ENCODE peak calls at places on chromosomes 11 and 22, in five cellular contexts. H is H1, G is NT2/D1, Y is HepG2, S is GM12878. R is an unnamed sample.

GRCh38 chr11:134579709-134580634 is 167.9 kb upstream of the B3GAT1 start:
- DNase-seq in H (no peak), G (no peak), Y (no peak), S (no peak), R (no peak)

GRCh38 chr11:72598466-72598865 is 75.8 kb downstream of the PDE2A start:
- DNase-seq in H (no peak), G (no peak), Y (no peak), S (no peak), R (no peak)

GRCh38 chr11:68081691-68082090 is 39.5 kb downstream of the CHKA start:
- DNase-seq in H (no peak), G (no peak), Y (no peak), S (no peak), R (no peak)

GRCh38 chr11:93236741-93237675 is 39.2 kb upstream of the SLC36A4 start:
- DNase-seq in H (peak), G (peak), Y (peak), S (no peak), R (peak)

GRCh38 chr11:32792948-32793475 is 1.4 kb downstream of the CCDC73 start:
- DNase-seq in H (peak), G (no peak), Y (peak), S (peak), R (peak)

GRCh38 chr22:31870890-31871289 is 73.4 kb upstream of the YWHAH start:
- DNase-seq in H (no peak), G (no peak), Y (no peak), S (no peak), R (no peak)

GRCh38 chr11:67507891-67508485 is at the start of gene CDK2AP2:
- DNase-seq in H (peak), G (peak), Y (peak), S (peak), R (peak)

GRCh38 chr11:126416542-126417090 is 61.1 kb downstream of the ST3GAL4 start:
- DNase-seq in H (no peak), G (no peak), Y (no peak), S (peak), R (peak)

GRCh38 chr11:124935548-124936514 is at the start of gene HEPACAM:
- DNase-seq in H (no peak), G (no peak), Y (peak), S (no peak), R (no peak)

GRCh38 chr22:22696104-22696503 is 51.7 kb downstream of the GGTLC2 start:
- DNase-seq in H (no peak), G (no peak), Y (no peak), S (no peak), R (no peak)

GRCh38 chr22:17164392-17165024 is 5.4 kb upstream of the HDHD5 start:
- DNase-seq in H (no peak), G (no peak), Y (no peak), S (no peak), R (peak)

GRCh38 chr11:129324533-129325175 is 51.0 kb upstream of the BARX2 start:
- DNase-seq in H (no peak), G (no peak), Y (peak), S (no peak), R (no peak)

GRCh38 chr22:27331526-27332281 is 469.9 kb downstream of the MN1 start:
- DNase-seq in H (no peak), G (no peak), Y (peak), S (no peak), R (peak)

GRCh38 chr11:123659311-123659710 is 4.9 kb upstream of the SCN3B start:
- DNase-seq in H (no peak), G (no peak), Y (no peak), S (no peak), R (no peak)

GRCh38 chr22:37196539-37197450 is 8.7 kb upstream of the C1QTNF6 start:
- DNase-seq in H (no peak), G (no peak), Y (peak), S (no peak), R (no peak)

GRCh38 chr11:109304159-109304558 is 117.8 kb upstream of the C11orf87 start:
- DNase-seq in H (no peak), G (no peak), Y (no peak), S (no peak), R (no peak)

GRCh38 chr22:45069925-45070324 is 60.1 kb upstream of the PHF21B start:
- DNase-seq in H (no peak), G (no peak), Y (no peak), S (no peak), R (no peak)

GRCh38 chr11:23112987-23113886 is 253.0 kb upstream of the CCDC179 start:
- DNase-seq in H (no peak), G (peak), Y (peak), S (no peak), R (peak)

GRCh38 chr22:20090730-20091240 is 10.7 kb downstream of the DGCR8 start:
- DNase-seq in H (no peak), G (no peak), Y (no peak), S (no peak), R (no peak)

GRCh38 chr22:29443861-29444431 is 5.6 kb downstream of the RFPL1 start:
- DNase-seq in H (no peak), G (no peak), Y (no peak), S (no peak), R (no peak)

GRCh38 chr11:106466441-106467190 is 389.2 kb downstream of the AASDHPPT start:
- DNase-seq in H (no peak), G (no peak), Y (peak), S (no peak), R (no peak)

GRCh38 chr11:64044730-64045386 is 9.1 kb downstream of the FLRT1 start:
- DNase-seq in H (no peak), G (no peak), Y (peak), S (no peak), R (no peak)

GRCh38 chr22:41116342-41116741 is 23.9 kb downstream of the EP300 start:
- DNase-seq in H (no peak), G (no peak), Y (no peak), S (no peak), R (no peak)

GRCh38 chr22:27241430-27242110 is 560.0 kb downstream of the MN1 start:
- DNase-seq in H (no peak), G (no peak), Y (no peak), S (no peak), R (no peak)

GRCh38 chr11:8059030-8059429 is 22.0 kb upstream of the TUB start:
- DNase-seq in H (no peak), G (no peak), Y (no peak), S (no peak), R (no peak)

GRCh38 chr11:132943325-132943736 is 589.0 kb downstream of the OPCML start:
- DNase-seq in H (no peak), G (no peak), Y (no peak), S (no peak), R (no peak)

GRCh38 chr11:45145421-45146071 is 893 bp upstream of the PRDM11 start:
- DNase-seq in H (peak), G (peak), Y (no peak), S (no peak), R (no peak)

GRCh38 chr22:17912942-17913704 is 111.2 kb downstream of the MICAL3 start:
- DNase-seq in H (no peak), G (no peak), Y (no peak), S (no peak), R (no peak)

GRCh38 chr11:44260081-44260480 is 49.9 kb downstream of the ALX4 start:
- DNase-seq in H (no peak), G (no peak), Y (no peak), S (no peak), R (no peak)

GRCh38 chr11:61839742-61840141 is 11.6 kb downstream of the FADS2 start:
- DNase-seq in H (no peak), G (no peak), Y (no peak), S (no peak), R (no peak)

GRCh38 chr11:130219148-130219547 is 59.6 kb downstream of the ST14 start:
- DNase-seq in H (no peak), G (no peak), Y (no peak), S (no peak), R (no peak)

GRCh38 chr11:83256602-83257340 is 29.4 kb downstream of the CCDC90B start:
- DNase-seq in H (no peak), G (no peak), Y (peak), S (no peak), R (no peak)

GRCh38 chr22:26942301-26942927 is 285.0 kb downstream of the MIAT start:
- DNase-seq in H (no peak), G (no peak), Y (no peak), S (no peak), R (no peak)

GRCh38 chr11:111088872-111089271 is 156.7 kb upstream of the POU2AF2 start:
- DNase-seq in H (no peak), G (no peak), Y (no peak), S (no peak), R (no peak)

GRCh38 chr11:19933801-19934488 is 221.3 kb downstream of the NAV2 start:
- DNase-seq in H (no peak), G (no peak), Y (no peak), S (no peak), R (no peak)

GRCh38 chr11:19936461-19936860 is 223.8 kb downstream of the DBX1 start:
- DNase-seq in H (no peak), G (no peak), Y (no peak), S (no peak), R (no peak)

GRCh38 chr11:19934828-19935259 is 222.2 kb downstream of the NAV2 start:
- DNase-seq in H (no peak), G (no peak), Y (no peak), S (no peak), R (no peak)

GRCh38 chr11:19933132-19933735 is 220.6 kb downstream of the NAV2 start:
- DNase-seq in H (no peak), G (no peak), Y (no peak), S (no peak), R (no peak)

GRCh38 chr11:19935507-19935906 is 222.9 kb downstream of the NAV2 start:
- DNase-seq in H (peak), G (peak), Y (no peak), S (no peak), R (no peak)
- TF ChIP-seq SUZ12 in H (no peak), G (no peak), Y (no peak), S (no peak), R (no peak)

DNA sequence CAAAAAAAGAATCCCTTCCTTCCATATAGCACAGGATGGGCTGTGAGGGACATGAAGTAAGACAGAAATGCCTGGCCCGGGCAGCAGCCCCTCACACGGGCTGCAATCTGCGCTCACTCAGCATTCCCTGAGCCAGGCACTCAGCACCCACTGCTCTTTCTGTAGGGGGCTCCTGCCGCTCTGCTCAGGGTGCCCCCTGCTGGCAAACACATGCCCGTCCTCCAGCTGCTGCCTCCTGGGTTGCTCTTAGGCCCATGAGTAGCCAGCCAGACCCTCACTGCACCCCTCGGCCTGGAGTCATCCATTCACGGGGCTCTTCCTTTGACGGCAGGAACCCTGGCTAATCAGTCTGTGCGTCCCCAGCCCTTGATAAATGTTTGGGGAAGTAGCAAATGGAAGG is 6.9 kb downstream of the MCAT start:
- DNase-seq in H (no peak), G (peak), Y (peak), S (no peak), R (peak)
- TF ChIP-seq SUZ12 in H (no peak), G (no peak), Y (no peak), S (no peak), R (no peak)

GRCh38 chr11:47412152-47412746 is 3.9 kb downstream of the SLC39A13 start:
- DNase-seq in H (no peak), G (peak), Y (no peak), S (no peak), R (peak)

GRCh38 chr11:47415091-47415854 is 6.9 kb downstream of the SLC39A13 start:
- DNase-seq in H (no peak), G (no peak), Y (no peak), S (no peak), R (no peak)

GRCh38 chr11:47413351-47413750 is 5.0 kb downstream of the SLC39A13 start:
- DNase-seq in H (no peak), G (no peak), Y (no peak), S (no peak), R (no peak)

GRCh38 chr11:47414685-47415070 is 6.3 kb downstream of the SLC39A13 start:
- DNase-seq in H (no peak), G (no peak), Y (no peak), S (no peak), R (no peak)

DNA sequence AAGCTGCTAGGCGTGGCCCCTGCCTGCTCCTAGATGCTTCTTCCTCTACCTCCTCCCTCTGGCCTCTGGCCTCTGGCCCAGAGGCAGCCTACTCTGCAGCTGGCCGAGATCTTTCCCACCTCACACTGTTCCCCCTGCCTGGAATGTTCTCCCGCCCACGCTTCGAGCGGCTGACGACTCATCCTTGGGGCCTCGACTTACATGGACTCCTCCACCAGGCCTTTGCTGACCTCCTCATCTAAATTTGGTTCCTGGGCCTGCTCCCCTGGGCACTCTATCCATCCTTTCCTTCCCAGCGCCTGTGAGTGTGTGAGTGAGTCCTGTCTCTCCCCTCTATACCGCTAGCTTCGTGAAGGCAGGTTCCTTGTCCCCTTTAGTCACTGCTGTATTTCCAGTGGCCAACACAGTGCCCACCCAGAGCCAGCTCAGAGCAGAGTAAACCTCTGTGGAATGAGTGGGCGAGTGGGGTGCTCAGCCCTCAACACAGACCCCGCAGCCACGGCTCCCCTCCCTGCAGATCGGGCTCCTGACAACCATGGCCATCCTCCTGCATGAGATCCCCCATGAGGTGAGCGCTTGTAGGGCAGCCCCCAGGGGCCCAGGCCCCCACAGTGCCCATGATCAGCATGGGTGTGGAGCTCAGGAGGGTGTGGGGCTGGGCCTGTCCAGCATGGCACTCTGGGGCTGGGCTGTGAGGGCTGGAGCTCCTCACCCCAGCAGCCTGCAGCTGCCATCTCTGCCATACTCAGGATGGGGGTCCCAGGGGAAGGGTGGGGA is 5.7 kb downstream of the SLC39A13 start:
- DNase-seq in H (no peak), G (no peak), Y (no peak), S (no peak), R (no peak)
- TF ChIP-seq SUZ12 in H (no peak), G (no peak), Y (no peak), S (no peak), R (no peak)

DNA sequence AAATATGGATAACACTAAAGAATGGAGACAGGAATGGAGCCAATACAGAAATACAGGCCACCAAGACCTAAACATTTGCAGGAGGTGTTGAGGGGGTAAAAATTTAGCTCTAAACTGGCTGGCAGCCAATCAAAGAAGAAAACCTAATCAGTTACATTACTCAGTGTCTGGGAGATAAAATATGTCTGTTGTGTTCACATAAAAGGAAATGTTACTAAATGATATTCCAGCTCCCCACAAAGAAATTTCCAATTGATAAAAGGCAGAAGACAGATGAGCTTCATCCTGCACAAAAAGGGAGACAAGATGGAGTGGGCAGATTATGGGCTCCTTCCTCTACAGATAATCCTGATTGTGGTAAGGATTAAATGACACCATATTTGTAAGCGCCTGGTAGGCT is 223.6 kb upstream of the BLID start:
- DNase-seq in H (no peak), G (no peak), Y (no peak), S (no peak), R (no peak)
- TF ChIP-seq SUZ12 in H (no peak), G (no peak), Y (no peak), S (no peak), R (no peak)

GRCh38 chr11:2139118-2139490 is at the start of gene IGF2:
- DNase-seq in H (no peak), G (no peak), Y (peak), S (no peak), R (peak)

GRCh38 chr11:2139691-2140337 is 625 bp upstream of the IGF2 start:
- DNase-seq in H (no peak), G (no peak), Y (peak), S (no peak), R (no peak)

GRCh38 chr11:2138075-2138435 is 1.1 kb downstream of the IGF2 start:
- DNase-seq in H (no peak), G (no peak), Y (no peak), S (no peak), R (no peak)

GRCh38 chr11:2137202-2138071 is 1.8 kb downstream of the IGF2 start:
- DNase-seq in H (no peak), G (no peak), Y (peak), S (no peak), R (peak)

GRCh38 chr11:2138436-2139117 is 612 bp downstream of the IGF2 start:
- DNase-seq in H (no peak), G (no peak), Y (no peak), S (no peak), R (no peak)
- TF ChIP-seq SUZ12 in H (peak), G (no peak), Y (no peak), S (peak), R (no peak)

DNA sequence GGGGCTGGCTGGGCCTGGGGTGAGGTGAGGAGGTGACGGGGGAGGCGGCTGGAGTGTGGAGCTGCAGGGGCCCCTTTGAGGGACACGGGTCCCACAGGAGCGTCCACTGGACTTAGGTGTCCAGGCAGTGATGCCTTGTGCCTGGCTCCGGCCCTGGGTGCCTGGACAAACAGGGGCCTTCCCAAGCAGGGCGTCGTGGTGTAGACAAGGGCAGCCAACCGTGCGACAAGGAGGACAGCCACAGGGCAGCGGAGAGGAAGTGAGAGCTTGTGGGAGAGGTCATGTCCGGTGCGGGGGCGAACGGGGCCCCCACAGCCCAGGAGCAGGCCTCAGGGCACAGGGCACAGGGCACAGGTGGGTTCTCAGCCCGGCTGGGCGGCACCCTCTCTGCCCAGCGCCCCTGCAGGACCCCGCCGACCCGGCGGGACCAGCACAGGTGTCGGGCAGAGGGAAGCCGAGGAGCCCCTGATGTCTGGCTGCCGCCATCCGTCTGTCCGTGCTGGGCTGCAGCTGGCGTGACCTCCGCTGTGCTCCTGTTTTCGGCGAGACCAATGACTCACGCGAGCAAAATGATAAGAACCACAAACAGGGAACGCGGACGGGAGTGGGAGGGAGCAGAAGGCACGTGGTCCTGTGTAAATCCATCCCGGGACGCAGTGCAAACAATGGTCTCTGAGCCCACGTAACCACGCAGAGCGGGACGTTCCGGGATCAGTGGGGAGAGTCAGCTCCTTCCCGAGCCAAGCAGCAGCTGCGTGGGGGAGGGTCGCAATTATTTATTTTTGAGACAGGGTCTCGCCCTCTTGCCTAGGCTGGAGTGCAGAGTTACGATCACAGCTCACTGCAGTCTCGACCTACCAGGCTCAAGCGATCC is 49.1 kb upstream of the A4GALT start:
- DNase-seq in H (no peak), G (no peak), Y (no peak), S (peak), R (no peak)
- TF ChIP-seq SUZ12 in H (no peak), G (no peak), Y (no peak), S (no peak), R (no peak)

GRCh38 chr22:34866081-34866480 is 199.9 kb upstream of the ISX start:
- DNase-seq in H (no peak), G (no peak), Y (no peak), S (no peak), R (no peak)

GRCh38 chr22:34861787-34862186 is 204.2 kb upstream of the ISX start:
- DNase-seq in H (no peak), G (no peak), Y (no peak), S (no peak), R (no peak)

DNA sequence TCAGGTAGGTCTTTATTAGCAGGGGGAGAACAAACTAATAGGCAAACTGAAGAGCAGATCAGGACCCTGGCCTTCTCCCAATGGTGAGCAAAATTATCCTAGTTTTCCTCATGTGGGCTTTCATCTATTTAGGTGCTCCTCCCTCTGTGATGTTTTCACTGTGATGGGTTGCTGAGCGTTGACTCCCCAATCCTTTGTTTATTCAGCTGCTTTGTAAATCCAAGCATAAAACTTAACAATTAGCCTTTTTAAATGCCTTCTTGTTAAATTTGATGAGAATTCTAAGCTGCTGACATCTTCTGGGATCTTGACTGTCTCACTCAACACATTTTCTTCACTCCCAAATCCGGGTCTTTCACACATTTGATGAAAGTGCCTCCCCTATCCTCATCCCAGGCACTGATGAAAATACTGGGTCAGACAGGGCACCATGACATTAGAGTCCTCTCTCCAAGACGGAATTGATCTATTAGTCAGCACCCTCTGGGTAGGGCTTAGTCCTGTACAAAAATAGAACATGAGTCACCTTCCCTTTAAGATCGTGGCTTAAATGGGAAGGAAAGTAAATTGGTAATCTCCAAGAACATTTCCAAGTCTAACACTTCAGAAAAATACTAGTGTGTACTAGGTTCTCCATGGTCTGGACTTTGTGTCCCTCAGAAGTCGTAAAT is 199.3 kb upstream of the ISX start:
- DNase-seq in H (no peak), G (no peak), Y (no peak), S (no peak), R (no peak)
- TF ChIP-seq SUZ12 in H (no peak), G (no peak), Y (no peak), S (no peak), R (no peak)

GRCh38 chr11:55357560-55358184 is 10.1 kb upstream of the OR4A15 start:
- DNase-seq in H (no peak), G (peak), Y (no peak), S (no peak), R (no peak)
- TF ChIP-seq SUZ12 in H (no peak), G (no peak), Y (no peak), S (no peak), R (no peak)